ENCODE peak calls at places on chromosomes 3 and 15, in seven cellular contexts. One of them, this sample, is unnamed.

GRCh38 chr3:38623539-38623938 is 25.9 kb downstream of the SCN5A start:
- DNase-seq in GM23338: peak; percentile 77
- DNase-seq in GM06990: no peak
- DNase-seq in H1: peak; percentile 73
- DNase-seq in type B pancreatic cell: no peak
- DNase-seq in fibroblast of lung: no peak
- DNase-seq in left lung: no peak
- DNase-seq in this sample: no peak

GRCh38 chr15:71201471-71201870 is 86.2 kb downstream of the THSD4 start:
- DNase-seq in GM23338: no peak
- DNase-seq in GM06990: no peak
- DNase-seq in H1: no peak
- DNase-seq in type B pancreatic cell: no peak
- DNase-seq in fibroblast of lung: no peak
- DNase-seq in left lung: peak; percentile 65
- DNase-seq in this sample: no peak

GRCh38 chr3:110126065-110126464 is 788.7 kb upstream of the DPPA4 start:
- DNase-seq in GM23338: no peak
- DNase-seq in GM06990: no peak
- DNase-seq in H1: no peak
- DNase-seq in type B pancreatic cell: no peak
- DNase-seq in fibroblast of lung: peak; percentile 53
- DNase-seq in left lung: peak; percentile 63
- DNase-seq in this sample: no peak

GRCh38 chr3:10553586-10554235 is 48.3 kb upstream of the ATP2B2 start:
- DNase-seq in GM23338: peak; percentile 87
- DNase-seq in GM06990: no peak
- DNase-seq in H1: peak; percentile 56
- DNase-seq in type B pancreatic cell: peak; percentile 61
- DNase-seq in fibroblast of lung: peak; percentile 22
- DNase-seq in left lung: no peak
- DNase-seq in this sample: no peak

GRCh38 chr3:38030126-38031021 is 932 bp upstream of the PLCD1 start:
- DNase-seq in GM23338: no peak
- DNase-seq in GM06990: no peak
- DNase-seq in H1: no peak
- DNase-seq in type B pancreatic cell: no peak
- DNase-seq in fibroblast of lung: no peak
- DNase-seq in left lung: no peak
- DNase-seq in this sample: no peak

GRCh38 chr15:31367021-31367729 is 40.5 kb downstream of the KLF13 start:
- DNase-seq in GM23338: no peak
- DNase-seq in GM06990: no peak
- DNase-seq in H1: no peak
- DNase-seq in type B pancreatic cell: no peak
- DNase-seq in fibroblast of lung: no peak
- DNase-seq in left lung: no peak
- DNase-seq in this sample: no peak

GRCh38 chr15:32851619-32852416 is 134.0 kb downstream of the GREM1 start:
- DNase-seq in GM23338: no peak
- DNase-seq in GM06990: no peak
- DNase-seq in H1: no peak
- DNase-seq in type B pancreatic cell: no peak
- DNase-seq in fibroblast of lung: peak; percentile 87
- DNase-seq in left lung: no peak
- DNase-seq in this sample: no peak

GRCh38 chr3:167808910-167809309 is 73.4 kb downstream of the SERPINI1 start:
- DNase-seq in GM23338: no peak
- DNase-seq in GM06990: no peak
- DNase-seq in H1: no peak
- DNase-seq in type B pancreatic cell: no peak
- DNase-seq in fibroblast of lung: no peak
- DNase-seq in left lung: no peak
- DNase-seq in this sample: no peak

GRCh38 chr3:52633786-52634185 is 51.9 kb downstream of the PBRM1 start:
- DNase-seq in GM23338: no peak
- DNase-seq in GM06990: no peak
- DNase-seq in H1: no peak
- DNase-seq in type B pancreatic cell: no peak
- DNase-seq in fibroblast of lung: peak; percentile 77
- DNase-seq in left lung: no peak
- DNase-seq in this sample: no peak

GRCh38 chr3:175356899-175357324 is 497.8 kb downstream of the NAALADL2 start:
- DNase-seq in GM23338: no peak
- DNase-seq in GM06990: no peak
- DNase-seq in H1: no peak
- DNase-seq in type B pancreatic cell: no peak
- DNase-seq in fibroblast of lung: peak; percentile 73
- DNase-seq in left lung: no peak
- DNase-seq in this sample: no peak

GRCh38 chr3:141237701-141238521 is 6.3 kb downstream of the PXYLP1 start:
- DNase-seq in GM23338: no peak
- DNase-seq in GM06990: no peak
- DNase-seq in H1: no peak
- DNase-seq in type B pancreatic cell: peak; percentile 43
- DNase-seq in fibroblast of lung: peak; percentile 62
- DNase-seq in left lung: peak; percentile 79
- DNase-seq in this sample: no peak

GRCh38 chr3:174821477-174821876 is 37.7 kb upstream of the NAALADL2 start:
- DNase-seq in GM23338: no peak
- DNase-seq in GM06990: no peak
- DNase-seq in H1: no peak
- DNase-seq in type B pancreatic cell: no peak
- DNase-seq in fibroblast of lung: peak; percentile 9
- DNase-seq in left lung: no peak
- DNase-seq in this sample: no peak

GRCh38 chr3:170485696-170486095 is 67.0 kb downstream of the CLDN11 start:
- DNase-seq in GM23338: no peak
- DNase-seq in GM06990: no peak
- DNase-seq in H1: no peak
- DNase-seq in type B pancreatic cell: no peak
- DNase-seq in fibroblast of lung: no peak
- DNase-seq in left lung: no peak
- DNase-seq in this sample: no peak

GRCh38 chr3:176147251-176147650 is 1050.0 kb downstream of the TBL1XR1 start:
- DNase-seq in GM23338: no peak
- DNase-seq in GM06990: no peak
- DNase-seq in H1: no peak
- DNase-seq in type B pancreatic cell: no peak
- DNase-seq in fibroblast of lung: no peak
- DNase-seq in left lung: no peak
- DNase-seq in this sample: no peak

GRCh38 chr3:10782011-10782410 is 34.0 kb upstream of the SLC6A11 start:
- DNase-seq in GM23338: no peak
- DNase-seq in GM06990: no peak
- DNase-seq in H1: no peak
- DNase-seq in type B pancreatic cell: no peak
- DNase-seq in fibroblast of lung: no peak
- DNase-seq in left lung: no peak
- DNase-seq in this sample: no peak

GRCh38 chr3:38138347-38139190 is at the start of gene MYD88:
- DNase-seq in GM23338: peak; percentile 82
- DNase-seq in GM06990: peak; percentile 88
- DNase-seq in H1: peak; percentile 85
- DNase-seq in type B pancreatic cell: peak; percentile 80
- DNase-seq in fibroblast of lung: peak; percentile 60
- DNase-seq in left lung: peak; percentile 90
- DNase-seq in this sample: peak; percentile 84

GRCh38 chr3:52072471-52072870 is 16.1 kb upstream of the DUSP7 start:
- DNase-seq in GM23338: no peak
- DNase-seq in GM06990: no peak
- DNase-seq in H1: no peak
- DNase-seq in type B pancreatic cell: no peak
- DNase-seq in fibroblast of lung: no peak
- DNase-seq in left lung: no peak
- DNase-seq in this sample: no peak

GRCh38 chr3:130838898-130839572 is 54.8 kb upstream of the ATP2C1 start:
- DNase-seq in GM23338: no peak
- DNase-seq in GM06990: no peak
- DNase-seq in H1: no peak
- DNase-seq in type B pancreatic cell: no peak
- DNase-seq in fibroblast of lung: no peak
- DNase-seq in left lung: no peak
- DNase-seq in this sample: peak; percentile 16

GRCh38 chr15:39083213-39083612 is 497.7 kb upstream of the THBS1 start:
- DNase-seq in GM23338: no peak
- DNase-seq in GM06990: no peak
- DNase-seq in H1: no peak
- DNase-seq in type B pancreatic cell: no peak
- DNase-seq in fibroblast of lung: peak; percentile 82
- DNase-seq in left lung: no peak
- DNase-seq in this sample: no peak

GRCh38 chr15:36362508-36362907 is 216.9 kb upstream of the CDIN1 start:
- DNase-seq in GM23338: no peak
- DNase-seq in GM06990: no peak
- DNase-seq in H1: no peak
- DNase-seq in type B pancreatic cell: no peak
- DNase-seq in fibroblast of lung: peak; percentile 82
- DNase-seq in left lung: no peak
- DNase-seq in this sample: no peak

GRCh38 chr3:172626241-172626640 is 84.6 kb downstream of the NCEH1 start:
- DNase-seq in GM23338: no peak
- DNase-seq in GM06990: no peak
- DNase-seq in H1: no peak
- DNase-seq in type B pancreatic cell: no peak
- DNase-seq in fibroblast of lung: peak; percentile 72
- DNase-seq in left lung: no peak
- DNase-seq in this sample: no peak

GRCh38 chr3:126063358-126063965 is 20.5 kb downstream of the SLC41A3 start:
- DNase-seq in GM23338: no peak
- DNase-seq in GM06990: no peak
- DNase-seq in H1: no peak
- DNase-seq in type B pancreatic cell: no peak
- DNase-seq in fibroblast of lung: no peak
- DNase-seq in left lung: no peak
- DNase-seq in this sample: no peak

DNA sequence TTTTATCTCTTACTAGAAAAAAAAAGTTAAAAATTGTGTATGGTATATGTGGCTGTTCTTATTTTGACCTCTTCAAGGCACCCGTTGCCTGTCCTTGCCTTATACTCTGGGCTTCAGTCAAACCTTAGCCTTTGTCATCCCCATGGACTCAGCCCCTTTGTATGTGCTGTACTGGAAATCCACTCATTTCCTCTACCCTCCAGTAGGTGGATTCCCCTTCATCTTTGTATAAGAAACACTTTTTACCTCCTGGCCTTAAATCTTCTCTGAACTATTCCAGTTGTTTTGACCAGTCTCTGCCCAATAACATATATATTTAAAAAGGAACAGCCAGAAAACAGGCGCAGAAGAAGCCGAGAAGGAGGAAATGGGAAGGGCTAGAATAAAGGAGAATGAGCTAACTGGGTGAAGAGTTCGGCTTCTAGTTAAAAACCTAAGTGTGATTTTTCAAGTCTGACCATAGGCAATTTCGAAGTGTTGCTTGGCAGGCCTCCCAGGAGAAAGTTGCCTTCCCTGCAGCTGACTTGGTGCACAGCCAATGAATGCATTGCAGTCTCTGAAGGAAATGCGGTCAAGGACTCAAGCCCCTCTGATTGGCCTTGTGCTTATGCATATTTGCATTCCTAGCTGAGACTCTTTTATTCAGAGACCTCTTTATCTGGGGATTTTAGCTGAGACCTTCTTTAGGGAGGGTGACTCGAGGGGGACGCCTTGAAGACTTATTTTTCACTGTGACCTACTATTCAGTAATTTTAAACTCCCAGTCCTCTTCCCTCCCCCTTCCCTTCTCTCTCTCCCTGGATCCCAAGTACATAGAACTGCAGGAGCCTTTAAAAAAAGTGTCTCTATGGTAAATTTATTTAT is 277.4 kb downstream of the ROBO1 start:
- DNase-seq in GM23338: peak; percentile 29
- DNase-seq in GM06990: no peak
- DNase-seq in H1: no peak
- DNase-seq in type B pancreatic cell: no peak
- DNase-seq in fibroblast of lung: peak; percentile 95
- DNase-seq in left lung: peak; percentile 73
- DNase-seq in this sample: no peak
- TF ChIP-seq CTCF in GM23338: no peak
- TF ChIP-seq CTCF in GM06990: no peak
- TF ChIP-seq CTCF in H1: no peak
- TF ChIP-seq CTCF in type B pancreatic cell: peak; percentile 34
- TF ChIP-seq CTCF in fibroblast of lung: peak; percentile 40
- TF ChIP-seq CTCF in left lung: no peak
- TF ChIP-seq CTCF in this sample: no peak

GRCh38 chr15:26662226-26662750 is 110.6 kb downstream of the GABRB3 start:
- DNase-seq in GM23338: no peak
- DNase-seq in GM06990: no peak
- DNase-seq in H1: no peak
- DNase-seq in type B pancreatic cell: no peak
- DNase-seq in fibroblast of lung: no peak
- DNase-seq in left lung: no peak
- DNase-seq in this sample: no peak

GRCh38 chr15:26667222-26667988 is 105.5 kb downstream of the GABRB3 start:
- DNase-seq in GM23338: no peak
- DNase-seq in GM06990: no peak
- DNase-seq in H1: no peak
- DNase-seq in type B pancreatic cell: no peak
- DNase-seq in fibroblast of lung: no peak
- DNase-seq in left lung: peak; percentile 44
- DNase-seq in this sample: no peak

GRCh38 chr15:26670116-26670515 is 102.8 kb downstream of the GABRB3 start:
- DNase-seq in GM23338: peak; percentile 43
- DNase-seq in GM06990: no peak
- DNase-seq in H1: no peak
- DNase-seq in type B pancreatic cell: no peak
- DNase-seq in fibroblast of lung: no peak
- DNase-seq in left lung: no peak
- DNase-seq in this sample: no peak

GRCh38 chr15:26661727-26662126 is 111.1 kb downstream of the GABRB3 start:
- DNase-seq in GM23338: no peak
- DNase-seq in GM06990: no peak
- DNase-seq in H1: no peak
- DNase-seq in type B pancreatic cell: no peak
- DNase-seq in fibroblast of lung: no peak
- DNase-seq in left lung: no peak
- DNase-seq in this sample: no peak

GRCh38 chr15:26665950-26666921 is 106.6 kb downstream of the GABRB3 start:
- DNase-seq in GM23338: peak; percentile 84
- DNase-seq in GM06990: no peak
- DNase-seq in H1: peak; percentile 68
- DNase-seq in type B pancreatic cell: no peak
- DNase-seq in fibroblast of lung: no peak
- DNase-seq in left lung: no peak
- DNase-seq in this sample: no peak
- TF ChIP-seq CTCF in GM23338: peak; percentile 84
- TF ChIP-seq CTCF in GM06990: no peak
- TF ChIP-seq CTCF in H1: peak; percentile 73
- TF ChIP-seq CTCF in type B pancreatic cell: no peak
- TF ChIP-seq CTCF in fibroblast of lung: no peak
- TF ChIP-seq CTCF in left lung: no peak
- TF ChIP-seq CTCF in this sample: no peak

GRCh38 chr3:16103472-16103871 is 71.0 kb upstream of the GALNT15 start:
- DNase-seq in GM23338: no peak
- DNase-seq in GM06990: no peak
- DNase-seq in H1: no peak
- DNase-seq in type B pancreatic cell: no peak
- DNase-seq in fibroblast of lung: peak; percentile 98
- DNase-seq in left lung: no peak
- DNase-seq in this sample: no peak
- TF ChIP-seq CTCF in GM23338: no peak
- TF ChIP-seq CTCF in GM06990: no peak
- TF ChIP-seq CTCF in H1: no peak
- TF ChIP-seq CTCF in type B pancreatic cell: no peak
- TF ChIP-seq CTCF in fibroblast of lung: no peak
- TF ChIP-seq CTCF in left lung: no peak
- TF ChIP-seq CTCF in this sample: no peak

GRCh38 chr15:48177875-48178611 is at the start of gene MYEF2:
- DNase-seq in GM23338: peak; percentile 95
- DNase-seq in GM06990: peak; percentile 69
- DNase-seq in H1: peak; percentile 93
- DNase-seq in type B pancreatic cell: peak; percentile 88
- DNase-seq in fibroblast of lung: peak; percentile 66
- DNase-seq in left lung: peak; percentile 64
- DNase-seq in this sample: peak; percentile 84
- TF ChIP-seq CTCF in GM23338: no peak
- TF ChIP-seq CTCF in GM06990: no peak
- TF ChIP-seq CTCF in H1: no peak
- TF ChIP-seq CTCF in type B pancreatic cell: peak; percentile 53
- TF ChIP-seq CTCF in fibroblast of lung: no peak
- TF ChIP-seq CTCF in left lung: no peak
- TF ChIP-seq CTCF in this sample: no peak

This sample was measured in GM10248.